ENCODE peak calls at places on chromosome 21, in eight cellular contexts. One of them, this sample, is unnamed.

GRCh38 chr21:44931137-44931500 is 8.7 kb upstream of the SLX9 start:
- DNase-seq in H1: no peak
- DNase-seq in endothelial cell of umbilical vein: no peak
- DNase-seq in HCT116: no peak
- DNase-seq in GM12878: no peak
- DNase-seq in SK-N-SH: peak; percentile 49
- DNase-seq in HepG2: no peak
- DNase-seq in K562: no peak
- DNase-seq in this sample: peak; percentile 94

GRCh38 chr21:28518620-28519019 is 474.1 kb downstream of the LTN1 start:
- DNase-seq in H1: no peak
- DNase-seq in endothelial cell of umbilical vein: peak; percentile 79
- DNase-seq in HCT116: no peak
- DNase-seq in GM12878: no peak
- DNase-seq in SK-N-SH: no peak
- DNase-seq in HepG2: no peak
- DNase-seq in K562: no peak
- DNase-seq in this sample: no peak

GRCh38 chr21:31136891-31137290 is 98.6 kb upstream of the KRTAP19-8 start:
- DNase-seq in H1: no peak
- DNase-seq in endothelial cell of umbilical vein: peak; percentile 21
- DNase-seq in HCT116: no peak
- DNase-seq in GM12878: peak; percentile 47
- DNase-seq in SK-N-SH: peak; percentile 42
- DNase-seq in HepG2: no peak
- DNase-seq in K562: no peak
- DNase-seq in this sample: no peak

GRCh38 chr21:40487406-40487805 is 359.6 kb downstream of the DSCAM start:
- DNase-seq in H1: no peak
- DNase-seq in endothelial cell of umbilical vein: no peak
- DNase-seq in HCT116: no peak
- DNase-seq in GM12878: no peak
- DNase-seq in SK-N-SH: no peak
- DNase-seq in HepG2: no peak
- DNase-seq in K562: no peak
- DNase-seq in this sample: no peak

GRCh38 chr21:32331444-32332305 is 33.0 kb downstream of the MRAP start:
- DNase-seq in H1: no peak
- DNase-seq in endothelial cell of umbilical vein: no peak
- DNase-seq in HCT116: no peak
- DNase-seq in GM12878: no peak
- DNase-seq in SK-N-SH: no peak
- DNase-seq in HepG2: peak; percentile 10
- DNase-seq in K562: no peak
- DNase-seq in this sample: no peak

GRCh38 chr21:25487046-25487594 is 120.2 kb downstream of the MRPL39 start:
- DNase-seq in H1: no peak
- DNase-seq in endothelial cell of umbilical vein: no peak
- DNase-seq in HCT116: no peak
- DNase-seq in GM12878: peak; percentile 96
- DNase-seq in SK-N-SH: no peak
- DNase-seq in HepG2: no peak
- DNase-seq in K562: no peak
- DNase-seq in this sample: peak; percentile 51

GRCh38 chr21:25149022-25149421 is 458.3 kb downstream of the MRPL39 start:
- DNase-seq in H1: no peak
- DNase-seq in endothelial cell of umbilical vein: no peak
- DNase-seq in HCT116: no peak
- DNase-seq in GM12878: no peak
- DNase-seq in SK-N-SH: no peak
- DNase-seq in HepG2: no peak
- DNase-seq in K562: no peak
- DNase-seq in this sample: no peak

GRCh38 chr21:26297856-26298255 is 127.3 kb upstream of the APP start:
- DNase-seq in H1: no peak
- DNase-seq in endothelial cell of umbilical vein: no peak
- DNase-seq in HCT116: no peak
- DNase-seq in GM12878: no peak
- DNase-seq in SK-N-SH: no peak
- DNase-seq in HepG2: no peak
- DNase-seq in K562: no peak
- DNase-seq in this sample: no peak

GRCh38 chr21:36841866-36842265 is 124.6 kb downstream of the HLCS start:
- DNase-seq in H1: no peak
- DNase-seq in endothelial cell of umbilical vein: no peak
- DNase-seq in HCT116: no peak
- DNase-seq in GM12878: no peak
- DNase-seq in SK-N-SH: no peak
- DNase-seq in HepG2: no peak
- DNase-seq in K562: no peak
- DNase-seq in this sample: no peak

GRCh38 chr21:20016431-20017005 is 981.7 kb upstream of the NCAM2 start:
- DNase-seq in H1: no peak
- DNase-seq in endothelial cell of umbilical vein: no peak
- DNase-seq in HCT116: no peak
- DNase-seq in GM12878: no peak
- DNase-seq in SK-N-SH: no peak
- DNase-seq in HepG2: no peak
- DNase-seq in K562: no peak
- DNase-seq in this sample: no peak

GRCh38 chr21:8989883-8990325 is 1531.5 kb upstream of the TPTE start:
- DNase-seq in H1: no peak
- DNase-seq in endothelial cell of umbilical vein: peak; percentile 15
- DNase-seq in HCT116: no peak
- DNase-seq in GM12878: no peak
- DNase-seq in SK-N-SH: no peak
- DNase-seq in HepG2: peak; percentile 96
- DNase-seq in K562: peak; percentile 37
- DNase-seq in this sample: no peak

GRCh38 chr21:29626787-29627470 is 312.9 kb downstream of the GRIK1 start:
- DNase-seq in H1: no peak
- DNase-seq in endothelial cell of umbilical vein: no peak
- DNase-seq in HCT116: no peak
- DNase-seq in GM12878: no peak
- DNase-seq in SK-N-SH: no peak
- DNase-seq in HepG2: no peak
- DNase-seq in K562: no peak
- DNase-seq in this sample: no peak

GRCh38 chr21:38346286-38346685 is 89.5 kb downstream of the KCNJ15 start:
- DNase-seq in H1: no peak
- DNase-seq in endothelial cell of umbilical vein: no peak
- DNase-seq in HCT116: no peak
- DNase-seq in GM12878: no peak
- DNase-seq in SK-N-SH: no peak
- DNase-seq in HepG2: no peak
- DNase-seq in K562: no peak
- DNase-seq in this sample: no peak

DNA sequence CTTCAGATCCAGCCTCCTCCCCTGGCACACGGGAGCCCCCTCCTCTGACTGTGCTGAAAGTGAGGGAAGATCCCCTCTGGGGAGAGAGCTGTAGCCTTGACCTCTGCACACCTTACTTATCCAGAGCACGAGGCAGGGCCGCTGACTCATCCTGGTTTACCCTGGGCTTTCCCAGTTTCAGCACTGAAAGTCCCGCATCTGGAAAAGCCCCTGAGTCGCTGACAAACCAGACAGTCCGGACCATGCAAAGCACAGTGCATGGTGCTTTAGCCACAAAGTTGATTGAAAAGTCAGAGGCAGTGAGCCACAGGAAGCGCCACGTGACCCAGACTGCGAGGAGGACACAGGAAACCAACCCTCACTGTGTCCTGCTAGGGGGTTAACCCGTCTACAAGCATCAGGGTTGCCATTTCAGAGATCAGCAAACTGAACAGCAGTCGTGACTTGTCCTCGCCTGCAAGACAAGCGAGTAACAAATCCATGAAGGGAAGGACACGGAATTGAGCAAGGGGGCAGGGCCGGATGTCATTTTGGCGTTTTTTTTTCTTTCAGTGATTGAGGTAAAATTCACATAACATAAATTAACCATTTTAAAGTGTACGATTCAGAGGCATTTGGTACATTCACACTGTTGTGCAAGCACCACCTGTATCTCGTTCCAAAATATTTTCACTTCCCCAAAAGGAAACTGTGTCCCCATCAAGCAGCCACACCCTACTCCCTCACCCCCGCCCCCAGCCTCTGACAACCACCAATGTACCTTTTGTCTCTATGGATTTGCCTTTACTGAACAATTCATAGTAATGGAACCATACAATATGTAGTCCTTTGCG is 19.9 kb upstream of the IFNGR2 start:
- DNase-seq in H1: no peak
- DNase-seq in endothelial cell of umbilical vein: peak; percentile 87
- DNase-seq in HCT116: peak; percentile 86
- DNase-seq in GM12878: peak; percentile 98
- DNase-seq in SK-N-SH: no peak
- DNase-seq in HepG2: peak; percentile 91
- DNase-seq in K562: peak; percentile 37
- DNase-seq in this sample: no peak
- TF ChIP-seq POLR2AphosphoS5 in H1: no peak
- TF ChIP-seq POLR2AphosphoS5 in endothelial cell of umbilical vein: peak; percentile 83
- TF ChIP-seq POLR2AphosphoS5 in HCT116: peak; percentile 48
- TF ChIP-seq POLR2AphosphoS5 in GM12878: peak; percentile 94
- TF ChIP-seq POLR2AphosphoS5 in SK-N-SH: no peak
- TF ChIP-seq POLR2AphosphoS5 in HepG2: peak; percentile 54
- TF ChIP-seq POLR2AphosphoS5 in K562: no peak
- TF ChIP-seq POLR2AphosphoS5 in this sample: no peak

DNA sequence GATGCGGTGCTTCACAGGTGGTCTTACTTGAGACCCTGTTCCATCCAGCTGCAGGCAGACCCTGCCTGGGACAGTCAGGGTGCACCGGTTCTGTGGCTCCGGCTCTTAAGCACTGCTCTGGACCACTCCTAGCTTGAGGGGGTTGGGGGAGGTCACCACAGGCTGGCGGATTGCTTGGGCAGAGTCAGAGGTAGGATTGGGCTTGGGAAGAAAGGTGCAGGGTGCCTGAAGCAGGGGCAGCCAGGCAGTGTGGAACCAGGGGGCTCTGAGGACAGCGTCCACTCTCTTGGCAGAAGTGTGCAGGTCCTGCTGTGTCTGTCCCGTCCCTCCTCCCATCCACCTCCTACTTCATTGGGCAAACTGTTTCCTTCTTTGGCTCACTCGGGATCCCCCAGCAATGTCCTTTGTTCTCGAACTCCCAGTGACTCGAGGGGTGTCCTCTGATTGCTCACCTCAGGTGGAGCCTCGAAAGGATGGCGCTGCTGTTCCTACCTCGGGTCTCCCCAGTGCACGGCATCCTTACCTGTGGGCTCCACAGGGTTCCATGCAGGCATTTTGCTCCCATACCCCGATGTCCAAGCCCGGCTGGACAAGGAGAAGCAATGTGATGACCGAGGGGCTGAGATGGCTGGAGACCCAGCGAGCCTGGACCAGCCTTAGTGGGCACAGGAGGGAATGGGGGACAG is 1.8 kb downstream of the PDXK start:
- DNase-seq in H1: no peak
- DNase-seq in endothelial cell of umbilical vein: no peak
- DNase-seq in HCT116: no peak
- DNase-seq in GM12878: no peak
- DNase-seq in SK-N-SH: no peak
- DNase-seq in HepG2: no peak
- DNase-seq in K562: no peak
- DNase-seq in this sample: no peak
- H3K9ac ChIP-seq in H1: no peak overlapping the region
- H3K9ac ChIP-seq in endothelial cell of umbilical vein: no peak overlapping the region
- H3K9ac ChIP-seq in HCT116: peak overlapping the region; percentile 99
- H3K9ac ChIP-seq in GM12878: peak overlapping the region; percentile 87
- H3K9ac ChIP-seq in SK-N-SH: peak overlapping the region; percentile 91
- H3K9ac ChIP-seq in HepG2: peak overlapping the region; percentile 93
- H3K9ac ChIP-seq in K562: peak overlapping the region; percentile 96
- H3K9ac ChIP-seq in this sample: no peak overlapping the region

DNA sequence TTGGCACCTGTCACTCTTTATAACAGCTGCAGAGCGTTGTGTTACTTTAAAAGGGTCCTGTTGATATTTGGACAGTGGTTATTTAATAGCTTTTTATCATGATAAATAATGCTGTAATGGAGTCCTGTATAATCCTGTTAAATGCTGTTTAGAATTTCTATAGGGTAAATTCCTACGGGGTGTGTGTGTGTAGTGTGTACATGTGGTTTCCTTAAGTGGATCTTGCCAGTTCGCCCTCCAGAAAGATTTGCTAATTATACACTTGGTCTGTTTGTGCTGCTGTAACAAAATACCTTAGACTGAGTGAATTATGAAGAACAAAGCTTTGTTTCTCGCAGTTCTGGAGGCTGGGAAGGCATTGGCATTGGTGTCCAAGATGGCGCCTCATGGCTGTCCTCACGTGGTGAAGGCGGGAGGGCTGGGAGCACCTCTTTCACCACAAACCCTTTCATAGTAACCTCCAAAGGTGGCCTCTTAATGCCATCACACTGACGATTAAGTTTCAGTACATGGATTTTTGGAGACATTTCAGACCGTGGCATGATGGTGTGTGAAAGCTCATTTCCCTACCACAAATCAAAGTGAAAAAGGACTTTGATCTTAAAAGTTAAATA is 11.2 kb downstream of the PRMT2 start:
- DNase-seq in H1: no peak
- DNase-seq in endothelial cell of umbilical vein: no peak
- DNase-seq in HCT116: no peak
- DNase-seq in GM12878: no peak
- DNase-seq in SK-N-SH: no peak
- DNase-seq in HepG2: no peak
- DNase-seq in K562: no peak
- DNase-seq in this sample: peak; percentile 55
- H3K36me3 ChIP-seq in H1: peaks cover 14% of the 10 kb centered on the region
- H3K36me3 ChIP-seq in endothelial cell of umbilical vein: peaks cover 42% of the 10 kb centered on the region
- H3K36me3 ChIP-seq in HCT116: peaks cover 28% of the 10 kb centered on the region
- H3K36me3 ChIP-seq in GM12878: peaks cover 23% of the 10 kb centered on the region
- H3K36me3 ChIP-seq in SK-N-SH: peaks cover 70% of the 10 kb centered on the region
- H3K36me3 ChIP-seq in HepG2: peaks cover 25% of the 10 kb centered on the region
- H3K36me3 ChIP-seq in K562: peaks cover 76% of the 10 kb centered on the region
- H3K36me3 ChIP-seq in this sample: peaks cover 78% of the 10 kb centered on the region

GRCh38 chr21:42111470-42111743 is 40.3 kb downstream of the UMODL1 start:
- DNase-seq in H1: no peak
- DNase-seq in endothelial cell of umbilical vein: no peak
- DNase-seq in HCT116: no peak
- DNase-seq in GM12878: no peak
- DNase-seq in SK-N-SH: no peak
- DNase-seq in HepG2: no peak
- DNase-seq in K562: no peak
- DNase-seq in this sample: no peak

GRCh38 chr21:42111811-42112210 is 40.7 kb downstream of the UMODL1 start:
- DNase-seq in H1: no peak
- DNase-seq in endothelial cell of umbilical vein: no peak
- DNase-seq in HCT116: no peak
- DNase-seq in GM12878: no peak
- DNase-seq in SK-N-SH: no peak
- DNase-seq in HepG2: no peak
- DNase-seq in K562: no peak
- DNase-seq in this sample: no peak

GRCh38 chr21:42113926-42114409 is 42.9 kb downstream of the UMODL1 start:
- DNase-seq in H1: no peak
- DNase-seq in endothelial cell of umbilical vein: no peak
- DNase-seq in HCT116: no peak
- DNase-seq in GM12878: no peak
- DNase-seq in SK-N-SH: no peak
- DNase-seq in HepG2: peak; percentile 72
- DNase-seq in K562: no peak
- DNase-seq in this sample: no peak

GRCh38 chr21:42112223-42112622 is 41.1 kb downstream of the UMODL1 start:
- DNase-seq in H1: no peak
- DNase-seq in endothelial cell of umbilical vein: no peak
- DNase-seq in HCT116: no peak
- DNase-seq in GM12878: no peak
- DNase-seq in SK-N-SH: no peak
- DNase-seq in HepG2: no peak
- DNase-seq in K562: no peak
- DNase-seq in this sample: no peak

GRCh38 chr21:42112857-42113256 is 41.7 kb downstream of the UMODL1 start:
- DNase-seq in H1: no peak
- DNase-seq in endothelial cell of umbilical vein: no peak
- DNase-seq in HCT116: no peak
- DNase-seq in GM12878: no peak
- DNase-seq in SK-N-SH: no peak
- DNase-seq in HepG2: no peak
- DNase-seq in K562: no peak
- DNase-seq in this sample: no peak
- TF ChIP-seq POLR2AphosphoS5 in H1: no peak
- TF ChIP-seq POLR2AphosphoS5 in endothelial cell of umbilical vein: no peak
- TF ChIP-seq POLR2AphosphoS5 in HCT116: no peak
- TF ChIP-seq POLR2AphosphoS5 in GM12878: no peak
- TF ChIP-seq POLR2AphosphoS5 in SK-N-SH: no peak
- TF ChIP-seq POLR2AphosphoS5 in HepG2: no peak
- TF ChIP-seq POLR2AphosphoS5 in K562: no peak
- TF ChIP-seq POLR2AphosphoS5 in this sample: no peak

This sample was measured in SK-N-MC.